ENCODE peak calls at places on chromosomes 2 and 18, in six cellular contexts. X is GM19239; J is RWPE1; M is activated T-cell treated with anti-CD3 and anti-CD28 coated beads, Interleukin-2, amount 50 U/mL, for 48 hours; C is activated naive CD4-positive, alpha-beta T cell treated with anti-CD3 and anti-CD28 coated beads, Interleukin-2, amount 50 U/mL, for 72 hours; P is PC-3. F is an unnamed sample.

GRCh38 chr2:189285962-189286648 is 106.5 kb upstream of the COL5A2 start:
- DNase-seq in X (no peak), P (peak), J (peak), C (no peak), M (no peak), F (no peak)

GRCh38 chr2:134041877-134042276 is 212.0 kb upstream of the MGAT5 start:
- DNase-seq in M (no peak), J (no peak), P (no peak), X (no peak), C (no peak), F (no peak)

GRCh38 chr2:1553671-1554295 is 140.5 kb downstream of the TPO start:
- DNase-seq in M (no peak), X (no peak), J (peak), P (peak), C (no peak), F (peak)

GRCh38 chr18:22163432-22163831 is 6.0 kb upstream of the GATA6 start:
- DNase-seq in M (no peak), X (no peak), C (no peak), J (no peak), P (no peak), F (no peak)

GRCh38 chr2:240362826-240363717 is 72.4 kb upstream of the GPC1 start:
- DNase-seq in M (no peak), P (no peak), C (no peak), J (no peak), X (no peak), F (no peak)

GRCh38 chr2:72892506-72893173 is 5.4 kb downstream of the SPR start:
- DNase-seq in C (peak), P (peak), M (peak), J (peak), X (peak), F (no peak)

GRCh38 chr2:10931710-10932255 is 20.0 kb downstream of the KCNF1 start:
- DNase-seq in P (peak), C (no peak), J (no peak), M (no peak), X (no peak), F (no peak)

GRCh38 chr2:95052301-95052700 is 26.8 kb downstream of the MAL start:
- DNase-seq in X (no peak), J (peak), P (peak), C (no peak), M (no peak), F (no peak)

GRCh38 chr2:68423966-68424650 is 43.0 kb downstream of the FBXO48 start:
- DNase-seq in X (peak), M (no peak), C (no peak), P (no peak), J (no peak), F (no peak)

GRCh38 chr2:197803033-197803444 is 1.4 kb upstream of the PLCL1 start:
- DNase-seq in J (peak), C (peak), X (no peak), M (peak), P (peak), F (no peak)

GRCh38 chr2:16948073-16948472 is 282.4 kb upstream of the CYRIA start:
- DNase-seq in P (no peak), M (no peak), C (no peak), X (no peak), J (no peak), F (no peak)

GRCh38 chr18:49510393-49511115 is 23.5 kb upstream of the C18orf32 start:
- DNase-seq in X (peak), P (peak), J (peak), C (peak), M (peak), F (no peak)

GRCh38 chr2:26011990-26012856 is 21.7 kb upstream of the RAB10 start:
- DNase-seq in X (no peak), J (peak), C (no peak), P (peak), M (no peak), F (peak)

F was measured in breast epithelium.